ENCODE peak calls at places on chromosomes 4 and X, in seven cellular contexts. Z, N, C, Q, T, R and J are unnamed samples. For H3K4me1, the result is how much of the 10 kb centered on the place peaks cover.

GRCh38 chr4:67746797-67747495 is 7.2 kb downstream of the GNRHR start:
- DNase-seq in C (no peak), Z (no peak), T (no peak), R (no peak), Q (peak), N (no peak), J (no peak)

GRCh38 chrX:41491267-41492004 is 44.3 kb downstream of the NYX start:
- DNase-seq in Q (no peak), R (peak), C (no peak), Z (peak), T (no peak), N (no peak), J (no peak)

GRCh38 chr4:13627185-13627605 is 330 bp downstream of the BOD1L1 start:
- DNase-seq in C (peak), T (no peak), R (no peak), Q (no peak), N (no peak), Z (peak), J (peak)

GRCh38 chrX:4110964-4111363 is 397.5 kb upstream of the PRKX start:
- DNase-seq in Z (no peak), C (no peak), R (no peak), T (no peak), N (no peak), Q (no peak), J (no peak)

GRCh38 chr4:142567199-142567598 is 278.9 kb downstream of the INPP4B start:
- DNase-seq in R (peak), Z (peak), C (no peak), N (no peak), Q (no peak), T (no peak), J (peak)

GRCh38 chr4:7668282-7668681 is 233.6 kb upstream of the PSAPL1 start:
- DNase-seq in T (no peak), N (no peak), Q (no peak), C (no peak), Z (no peak), R (no peak), J (no peak)

GRCh38 chr4:184826315-184827266 is 823 bp upstream of the ACSL1 start:
- DNase-seq in C (peak), Q (peak), Z (peak), N (no peak), T (no peak), R (no peak), J (peak)

GRCh38 chr4:153261922-153262321 is 57.7 kb downstream of the TRIM2 start:
- DNase-seq in Q (no peak), R (no peak), Z (no peak), T (no peak), C (no peak), N (no peak), J (no peak)

GRCh38 chr4:83369825-83370639 is 35.4 kb upstream of the HPSE start:
- DNase-seq in C (no peak), T (no peak), Z (no peak), R (no peak), N (no peak), Q (no peak), J (no peak)

GRCh38 chrX:103823591-103823990 is 8.5 kb downstream of the RAB9B start:
- DNase-seq in R (no peak), T (no peak), C (no peak), Z (no peak), Q (no peak), N (no peak), J (no peak)

GRCh38 chrX:150058728-150059127 is 120.4 kb upstream of the EOLA2 start:
- DNase-seq in N (no peak), Z (no peak), R (no peak), Q (no peak), C (no peak), T (no peak), J (no peak)

GRCh38 chrX:14209034-14209433 is 179.3 kb upstream of the GEMIN8 start:
- DNase-seq in N (no peak), C (no peak), Q (no peak), R (no peak), Z (no peak), T (no peak), J (no peak)

GRCh38 chr4:84498203-84499026 is 677 bp downstream of the NKX6-1 start:
- DNase-seq in C (no peak), Z (peak), T (no peak), Q (no peak), N (peak), R (peak), J (no peak)

GRCh38 chr4:8920969-8921368 is 49.3 kb upstream of the HMX1 start:
- DNase-seq in C (peak), R (no peak), Z (no peak), Q (peak), N (no peak), T (no peak), J (no peak)

GRCh38 chr4:4259484-4260100 is 11.6 kb upstream of the TMEM128 start:
- DNase-seq in T (no peak), R (no peak), Q (no peak), N (no peak), C (no peak), Z (no peak), J (no peak)

GRCh38 chr4:1794809-1795303 is 1.8 kb downstream of the FGFR3 start:
- DNase-seq in R (no peak), C (no peak), Q (no peak), T (no peak), Z (no peak), N (no peak), J (no peak)

GRCh38 chr4:1793940-1794808 is 1.1 kb downstream of the FGFR3 start:
- DNase-seq in N (no peak), Q (no peak), T (no peak), C (no peak), Z (no peak), R (no peak), J (no peak)

GRCh38 chr4:1792158-1792831 is 798 bp upstream of the FGFR3 start:
- DNase-seq in Z (no peak), R (no peak), Q (no peak), C (no peak), T (no peak), N (no peak), J (no peak)

GRCh38 chr4:1793496-1793840 is 375 bp downstream of the FGFR3 start:
- DNase-seq in N (peak), T (no peak), Q (peak), R (peak), Z (peak), C (peak), J (peak)

GRCh38 chr4:1792832-1793495 is at the start of gene FGFR3:
- DNase-seq in R (peak), Q (peak), Z (peak), N (no peak), C (no peak), T (no peak), J (peak)
- TF ChIP-seq POLR2A in R (peak), Q (no peak), Z (peak), N (peak), C (no peak), T (no peak), J (no peak)

DNA sequence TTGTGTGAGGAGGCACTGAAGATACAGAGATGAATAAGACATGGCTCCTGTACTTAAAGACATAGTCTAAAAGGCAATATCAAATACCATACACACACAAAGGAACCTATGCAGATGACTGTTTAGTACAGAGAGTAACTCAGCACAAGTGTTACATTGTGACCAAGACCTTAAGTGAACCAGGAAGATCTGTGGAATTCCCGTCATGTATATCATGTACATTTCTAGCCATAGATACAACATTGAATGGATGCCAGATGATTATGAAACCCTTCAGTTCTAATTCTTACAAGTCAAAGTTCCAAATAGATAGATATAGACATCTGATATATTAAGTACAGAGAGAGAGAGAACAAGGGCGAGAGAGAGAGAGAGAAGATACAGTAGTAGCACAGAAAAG is 73.2 kb downstream of the PAK3 start:
- DNase-seq in Z (no peak), R (no peak), Q (no peak), N (no peak), T (no peak), C (no peak), J (no peak)
- H3K4me1 ChIP-seq in Z (under half), R (under half), Q (under half), N (under half), T (under half), C (under half), J (under half)

GRCh38 chr4:77921701-77922100 is 59.1 kb downstream of the MRPL1 start:
- DNase-seq in N (no peak), R (peak), Z (no peak), C (no peak), Q (no peak), T (no peak), J (no peak)

GRCh38 chr4:77922158-77923094 is 59.8 kb downstream of the MRPL1 start:
- DNase-seq in Z (no peak), C (no peak), Q (no peak), N (no peak), T (no peak), R (no peak), J (no peak)

GRCh38 chr4:77917075-77917474 is 54.4 kb downstream of the MRPL1 start:
- DNase-seq in N (no peak), R (no peak), C (no peak), Z (no peak), Q (no peak), T (no peak), J (no peak)

GRCh38 chr4:77917601-77918000 is 55.0 kb downstream of the MRPL1 start:
- DNase-seq in Z (no peak), C (no peak), R (no peak), T (no peak), N (no peak), Q (no peak), J (peak)

DNA sequence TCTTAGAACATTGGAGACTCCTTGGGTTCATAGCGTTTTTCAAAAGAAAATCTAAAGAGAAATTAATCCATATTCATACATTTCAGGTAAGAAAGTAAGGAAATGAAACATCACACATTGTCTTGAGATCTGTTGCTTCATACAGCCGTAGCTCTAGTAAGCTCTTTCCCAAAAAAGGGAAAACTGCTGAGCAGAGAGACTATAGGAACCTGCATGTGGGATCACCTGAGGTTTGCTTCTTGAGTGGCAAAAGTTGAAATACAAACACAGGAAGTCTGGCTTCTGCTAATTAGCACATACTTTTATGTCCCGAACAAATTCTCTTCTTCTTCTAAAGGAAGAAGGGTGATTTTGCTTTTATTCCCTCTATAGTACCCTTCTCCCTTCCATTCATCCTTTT is 57.7 kb downstream of the MRPL1 start:
- DNase-seq in Z (no peak), T (no peak), R (no peak), Q (no peak), N (no peak), C (no peak), J (no peak)
- H3K27ac ChIP-seq in Z (no peak), T (peak), R (peak), Q (no peak), N (no peak), C (no peak), J (no peak)

GRCh38 chrX:1435241-1435900 is 17.3 kb downstream of the ASMTL start:
- DNase-seq in N (no peak), C (no peak), Z (no peak), Q (no peak), T (peak), R (no peak), J (no peak)
- TF ChIP-seq POLR2A in N (no peak), C (no peak), Z (no peak), Q (no peak), T (no peak), R (no peak), J (no peak)

GRCh38 chr4:105129286-105129685 is 17.4 kb upstream of the TET2 start:
- DNase-seq in C (no peak), R (no peak), N (no peak), T (no peak), Q (no peak), Z (no peak), J (no peak)

GRCh38 chr4:105130945-105131344 is 15.7 kb upstream of the TET2 start:
- DNase-seq in Z (no peak), N (no peak), R (no peak), C (no peak), Q (no peak), T (no peak), J (no peak)

GRCh38 chr4:105137460-105137859 is 9.2 kb upstream of the TET2 start:
- DNase-seq in N (no peak), Z (no peak), T (no peak), C (no peak), R (no peak), Q (no peak), J (no peak)

GRCh38 chr4:105135746-105136145 is 10.9 kb upstream of the TET2 start:
- DNase-seq in N (no peak), Z (no peak), T (no peak), Q (no peak), C (no peak), R (no peak), J (no peak)

DNA sequence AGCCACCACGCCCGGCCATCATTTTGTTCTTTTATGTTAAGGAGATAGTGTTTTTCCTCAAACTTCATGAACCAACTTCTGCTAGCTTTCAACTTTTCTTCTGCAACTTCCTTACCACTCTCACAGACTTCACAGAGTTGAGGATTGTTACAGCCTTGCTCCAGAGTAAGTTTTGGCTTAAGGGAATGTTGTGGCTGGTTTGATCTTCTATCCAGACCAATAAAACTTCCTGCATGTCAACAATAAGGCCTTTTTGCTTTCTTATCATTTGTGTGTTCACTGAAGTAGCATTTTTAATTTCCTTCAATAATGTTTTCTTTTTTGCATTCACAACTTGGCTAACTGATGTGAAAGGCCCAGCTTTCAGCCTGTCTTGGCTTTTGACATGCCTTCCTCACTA is 12.7 kb upstream of the TET2 start:
- DNase-seq in Q (no peak), C (no peak), Z (no peak), N (no peak), T (no peak), R (no peak), J (no peak)
- H3K4me1 ChIP-seq in Q (under half), C (under half), Z (under half), N (under half), T (under half), R (under half), J (under half)

GRCh38 chrX:63661676-63662075 is 123.3 kb downstream of the ARHGEF9 start:
- DNase-seq in N (no peak), Q (no peak), T (no peak), C (no peak), Z (no peak), R (no peak), J (no peak)
- H3K27ac ChIP-seq in N (no peak), Q (no peak), T (no peak), C (no peak), Z (no peak), R (no peak), J (no peak)